ENCODE peak calls at places on chromosomes 5 and 9, in four cellular contexts. I, E, B and O are unnamed samples.

GRCh38 chr5:51559921-51560658 is 176.8 kb downstream of the ISL1 start:
- DNase-seq in I (no peak), E (no peak), B (no peak), O (no peak)

GRCh38 chr5:171893290-171893890 is 107.8 kb downstream of the SMIM23 start:
- DNase-seq in I (no peak), E (peak; percentile 82), B (no peak), O (no peak)

GRCh38 chr9:24035816-24036215 is 209.8 kb upstream of the ELAVL2 start:
- DNase-seq in I (no peak), E (no peak), B (no peak), O (no peak)

GRCh38 chr9:93092171-93092991 is 3.6 kb upstream of the CARD19 start:
- DNase-seq in I (peak; percentile 76), E (no peak), B (no peak), O (no peak)

GRCh38 chr9:112970939-112971338 is 41.1 kb downstream of the ZNF883 start:
- DNase-seq in I (no peak), E (peak; percentile 16), B (no peak), O (no peak)

GRCh38 chr9:130523921-130524320 is 55.5 kb upstream of the FUBP3 start:
- DNase-seq in I (no peak), E (no peak), B (no peak), O (no peak)

GRCh38 chr5:55437452-55437851 is 97.3 kb downstream of the PLPP1 start:
- DNase-seq in I (no peak), E (no peak), B (no peak), O (no peak)

GRCh38 chr5:175517824-175518450 is 39.6 kb downstream of the SFXN1 start:
- DNase-seq in I (no peak), E (peak; percentile 88), B (peak; percentile 53), O (no peak)